ENCODE peak calls at places on chromosome 9, in seven cellular contexts. A is choroid plexus epithelial cell; Y is T-cell; U is caudate nucleus; O is effector memory CD4-positive, alpha-beta T cell; X is SW480; V is NCI-H510A treated with DMSO at 0.1 percent for 48 hours. Z is an unnamed sample.

GRCh38 chr9:99075246-99075912 is 29.5 kb upstream of the TGFBR1 start:
- DNase-seq in A (peak), Y (no peak), U (no peak), O (no peak), X (no peak), V (no peak), Z (no peak)

GRCh38 chr9:135275163-135275925 is 187.9 kb downstream of the OLFM1 start:
- DNase-seq in A (no peak), Y (no peak), U (peak), O (no peak), X (no peak), V (no peak), Z (no peak)

GRCh38 chr9:129954868-129955550 is 88.0 kb downstream of the FNBP1 start:
- DNase-seq in A (peak), Y (no peak), U (no peak), O (no peak), X (no peak), V (no peak), Z (no peak)

GRCh38 chr9:99167694-99168093 is 54.0 kb downstream of the ALG2 start:
- DNase-seq in A (no peak), Y (no peak), U (no peak), O (no peak), X (no peak), V (no peak), Z (no peak)

GRCh38 chr9:94696545-94696944 is 30.0 kb upstream of the AOPEP start:
- DNase-seq in A (no peak), Y (no peak), U (no peak), O (no peak), X (no peak), V (no peak), Z (no peak)

GRCh38 chr9:109295475-109296110 is 25.3 kb downstream of the EPB41L4B start:
- DNase-seq in A (no peak), Y (no peak), U (no peak), O (no peak), X (no peak), V (no peak), Z (no peak)

GRCh38 chr9:124869466-124869985 is 7.6 kb downstream of the ARPC5L start:
- DNase-seq in A (no peak), Y (peak), U (no peak), O (peak), X (no peak), V (no peak), Z (no peak)

GRCh38 chr9:93826209-93826608 is 128.9 kb downstream of the BARX1 start:
- DNase-seq in A (no peak), Y (no peak), U (no peak), O (no peak), X (no peak), V (no peak), Z (no peak)

GRCh38 chr9:72361227-72361626 is 3.8 kb downstream of the ZFAND5 start:
- DNase-seq in A (peak), Y (no peak), U (no peak), O (no peak), X (no peak), V (no peak), Z (no peak)

GRCh38 chr9:68983797-68984419 is 30.0 kb downstream of the PRKACG start:
- DNase-seq in A (no peak), Y (no peak), U (no peak), O (no peak), X (no peak), V (no peak), Z (peak)

GRCh38 chr9:69745716-69746538 is 13.9 kb downstream of the PTAR1 start:
- DNase-seq in A (peak), Y (no peak), U (no peak), O (no peak), X (no peak), V (no peak), Z (peak)

GRCh38 chr9:107518037-107518786 is 28.6 kb upstream of the KLF4 start:
- DNase-seq in A (no peak), Y (no peak), U (no peak), O (no peak), X (no peak), V (no peak), Z (no peak)

GRCh38 chr9:37944266-37944650 is 40.3 kb upstream of the SLC25A51 start:
- DNase-seq in A (no peak), Y (no peak), U (no peak), O (no peak), X (no peak), V (no peak), Z (no peak)

GRCh38 chr9:36423196-36423595 is 23.1 kb upstream of the RNF38 start:
- DNase-seq in A (no peak), Y (no peak), U (no peak), O (no peak), X (no peak), V (no peak), Z (peak)

GRCh38 chr9:19769213-19769612 is 19.6 kb downstream of the SLC24A2 start:
- DNase-seq in A (no peak), Y (no peak), U (no peak), O (no peak), X (no peak), V (no peak), Z (no peak)

GRCh38 chr9:137107312-137107921 is 7.1 kb downstream of the DPP7 start:
- DNase-seq in A (no peak), Y (no peak), U (no peak), O (no peak), X (no peak), V (no peak), Z (no peak)

GRCh38 chr9:128523199-128523925 is 18.8 kb downstream of the GLE1 start:
- DNase-seq in A (peak), Y (no peak), U (peak), O (no peak), X (no peak), V (no peak), Z (no peak)

GRCh38 chr9:8780386-8780785 is 980.8 kb upstream of the DMAC1 start:
- DNase-seq in A (no peak), Y (no peak), U (no peak), O (no peak), X (no peak), V (no peak), Z (no peak)

GRCh38 chr9:104743377-104743985 is 4.0 kb upstream of the NIPSNAP3A start:
- DNase-seq in A (peak), Y (no peak), U (no peak), O (no peak), X (peak), V (peak), Z (peak)

GRCh38 chr9:133713960-133714495 is 24.1 kb downstream of the SARDH start:
- DNase-seq in A (no peak), Y (no peak), U (no peak), O (no peak), X (no peak), V (no peak), Z (no peak)

Z was measured in HepG2.